ENCODE peak calls at places on chromosomes 1 and 21, in seven cellular contexts. H is suprapubic skin, R is body of pancreas, I is A549, M is ovary, A is esophagus squamous epithelium, J is endothelial cell of umbilical vein. X is an unnamed sample.

GRCh38 chr1:32886012-32886827 is at the start of gene HPCA:
- DNase-seq in A (no peak), I (peak), M (peak), J (peak), H (no peak), R (peak), X (peak)

GRCh38 chr1:232978091-232978634 is 27.8 kb downstream of the NTPCR start:
- DNase-seq in R (peak), M (no peak), I (no peak), A (no peak), H (no peak), J (peak), X (no peak)

GRCh38 chr1:153133267-153133666 is 17.4 kb downstream of the SPRR2G start:
- DNase-seq in H (no peak), I (no peak), R (no peak), M (no peak), A (no peak), J (no peak), X (no peak)

GRCh38 chr1:240491796-240492195 is 120.2 kb downstream of the GREM2 start:
- DNase-seq in M (no peak), H (no peak), I (no peak), J (no peak), R (no peak), A (no peak), X (no peak)

GRCh38 chr1:208820600-208821232 is 576.5 kb upstream of the PLXNA2 start:
- DNase-seq in A (no peak), J (no peak), I (no peak), R (no peak), H (no peak), M (no peak), X (no peak)

GRCh38 chr1:243716901-243717300 is 133.1 kb downstream of the AKT3 start:
- DNase-seq in I (no peak), A (no peak), H (no peak), R (no peak), M (no peak), J (no peak), X (no peak)

GRCh38 chr1:220817907-220818306 is 31.2 kb downstream of the MTARC1 start:
- DNase-seq in I (no peak), A (no peak), M (no peak), J (no peak), H (no peak), R (peak), X (no peak)

GRCh38 chr1:113859478-113860175 is 11.9 kb downstream of the PTPN22 start:
- DNase-seq in R (no peak), A (no peak), H (no peak), M (no peak), J (no peak), I (no peak), X (no peak)

GRCh38 chr1:207815913-207816312 is 64.1 kb downstream of the CD46 start:
- DNase-seq in A (no peak), H (peak), J (no peak), I (no peak), M (no peak), R (no peak), X (peak)

GRCh38 chr1:36673207-36673606 is 190.5 kb upstream of the CSF3R start:
- DNase-seq in A (no peak), I (no peak), H (no peak), R (no peak), J (no peak), M (no peak), X (no peak)

GRCh38 chr1:32798679-32799416 is 18.3 kb downstream of the YARS1 start:
- DNase-seq in R (no peak), I (no peak), A (no peak), J (no peak), H (no peak), M (no peak), X (no peak)

GRCh38 chr1:217274416-217274815 is 356.5 kb downstream of the GPATCH2 start:
- DNase-seq in H (no peak), I (no peak), M (no peak), R (no peak), J (no peak), A (no peak), X (no peak)

GRCh38 chr1:30285461-30286050 is 437.8 kb downstream of the MATN1 start:
- DNase-seq in A (no peak), J (no peak), R (no peak), M (no peak), I (no peak), H (no peak), X (no peak)

GRCh38 chr1:229024528-229025119 is 246.3 kb upstream of the RAB4A start:
- DNase-seq in R (peak), A (no peak), H (no peak), I (peak), M (no peak), J (peak), X (peak)

GRCh38 chr1:204621996-204622395 is 63.5 kb downstream of the LRRN2 start:
- DNase-seq in A (no peak), M (no peak), I (no peak), R (no peak), H (no peak), J (no peak), X (no peak)

GRCh38 chr1:58964880-58965279 is 181.0 kb upstream of the JUN start:
- DNase-seq in J (no peak), I (no peak), M (no peak), H (no peak), A (no peak), R (peak), X (no peak)

GRCh38 chr1:62068302-62068936 is 126.2 kb upstream of the L1TD1 start:
- DNase-seq in R (no peak), J (no peak), I (no peak), H (no peak), M (no peak), A (no peak), X (no peak)

GRCh38 chr1:241972703-241973375 is 15.3 kb downstream of the BECN2 start:
- DNase-seq in H (no peak), R (no peak), A (no peak), I (no peak), J (no peak), M (no peak), X (peak)

GRCh38 chr1:1290238-1290731 is 10.0 kb downstream of the SCNN1D start:
- DNase-seq in M (peak), H (no peak), I (no peak), R (peak), A (no peak), J (peak), X (no peak)

GRCh38 chr1:157189986-157190982 is 52.1 kb upstream of the ETV3 start:
- DNase-seq in M (no peak), H (no peak), J (no peak), A (no peak), I (no peak), R (no peak), X (no peak)

GRCh38 chr1:106921186-106921585 is 135.3 kb upstream of the PRMT6 start:
- DNase-seq in M (no peak), J (no peak), R (no peak), I (no peak), H (no peak), A (no peak), X (no peak)

GRCh38 chr21:38858429-38859205 is 52.9 kb downstream of the ETS2 start:
- DNase-seq in J (no peak), R (no peak), H (no peak), M (no peak), I (no peak), A (no peak), X (no peak)

GRCh38 chr1:231885209-231885854 is 258.7 kb downstream of the DISC1 start:
- DNase-seq in I (no peak), H (no peak), R (no peak), M (no peak), J (peak), A (no peak), X (no peak)

GRCh38 chr1:247962911-247963588 is 2.0 kb upstream of the OR2AK2 start:
- DNase-seq in R (no peak), J (no peak), I (no peak), H (no peak), A (no peak), M (no peak), X (no peak)

GRCh38 chr1:232271991-232272589 is 357.8 kb downstream of the SIPA1L2 start:
- DNase-seq in A (no peak), R (no peak), M (no peak), J (no peak), H (no peak), I (no peak), X (no peak)

GRCh38 chr21:42839271-42840231 is 39.8 kb downstream of the WDR4 start:
- DNase-seq in M (no peak), R (no peak), I (no peak), J (no peak), H (peak), A (no peak), X (no peak)

GRCh38 chr1:10459185-10459584 is 9.4 kb downstream of the CORT start:
- DNase-seq in A (no peak), R (peak), J (peak), I (peak), M (no peak), H (no peak), X (peak)

GRCh38 chr1:217004776-217005436 is 281.7 kb upstream of the ESRRG start:
- DNase-seq in H (no peak), R (no peak), A (no peak), M (no peak), I (no peak), J (no peak), X (no peak)

GRCh38 chr1:183273300-183273699 is 87.2 kb downstream of the LAMC2 start:
- DNase-seq in M (no peak), H (no peak), A (no peak), I (no peak), J (no peak), R (no peak), X (no peak)

GRCh38 chr1:186985889-186986491 is 157.2 kb downstream of the PLA2G4A start:
- DNase-seq in H (no peak), M (no peak), R (peak), J (peak), I (peak), A (no peak), X (no peak)

GRCh38 chr1:154975409-154976205 is 1.1 kb downstream of the CKS1B start:
- DNase-seq in J (peak), R (peak), H (peak), M (peak), I (no peak), A (no peak), X (no peak)

GRCh38 chr1:21861602-21862429 is 49.8 kb downstream of the LDLRAD2 start:
- DNase-seq in M (no peak), H (no peak), A (no peak), J (no peak), I (no peak), R (no peak), X (peak)

GRCh38 chr1:30988045-30988444 is 77.5 kb downstream of the PUM1 start:
- DNase-seq in R (no peak), J (no peak), A (no peak), M (no peak), H (no peak), I (no peak), X (no peak)

GRCh38 chr1:161307230-161307768 is 2.5 kb downstream of the MPZ start:
- DNase-seq in A (no peak), M (no peak), R (peak), H (no peak), J (peak), I (no peak), X (no peak)

GRCh38 chr1:93845554-93846150 is 33.4 kb downstream of the DNTTIP2 start:
- DNase-seq in M (peak), R (peak), I (peak), J (peak), H (no peak), A (no peak), X (peak)

GRCh38 chr1:87450615-87451209 is 122.0 kb downstream of the LMO4 start:
- DNase-seq in J (no peak), A (no peak), M (no peak), R (no peak), I (no peak), H (no peak), X (no peak)

GRCh38 chr1:161885013-161885412 is 118.9 kb downstream of the ATF6 start:
- DNase-seq in R (no peak), M (no peak), I (peak), J (peak), A (no peak), H (no peak), X (peak)

GRCh38 chr1:46667782-46668760 is at the start of gene ATPAF1:
- DNase-seq in J (peak), I (peak), A (no peak), R (peak), M (peak), H (peak), X (peak)
- TF ChIP-seq POLR2A in J (peak), I (peak), A (no peak), R (peak), M (peak), H (no peak), X (peak)

DNA sequence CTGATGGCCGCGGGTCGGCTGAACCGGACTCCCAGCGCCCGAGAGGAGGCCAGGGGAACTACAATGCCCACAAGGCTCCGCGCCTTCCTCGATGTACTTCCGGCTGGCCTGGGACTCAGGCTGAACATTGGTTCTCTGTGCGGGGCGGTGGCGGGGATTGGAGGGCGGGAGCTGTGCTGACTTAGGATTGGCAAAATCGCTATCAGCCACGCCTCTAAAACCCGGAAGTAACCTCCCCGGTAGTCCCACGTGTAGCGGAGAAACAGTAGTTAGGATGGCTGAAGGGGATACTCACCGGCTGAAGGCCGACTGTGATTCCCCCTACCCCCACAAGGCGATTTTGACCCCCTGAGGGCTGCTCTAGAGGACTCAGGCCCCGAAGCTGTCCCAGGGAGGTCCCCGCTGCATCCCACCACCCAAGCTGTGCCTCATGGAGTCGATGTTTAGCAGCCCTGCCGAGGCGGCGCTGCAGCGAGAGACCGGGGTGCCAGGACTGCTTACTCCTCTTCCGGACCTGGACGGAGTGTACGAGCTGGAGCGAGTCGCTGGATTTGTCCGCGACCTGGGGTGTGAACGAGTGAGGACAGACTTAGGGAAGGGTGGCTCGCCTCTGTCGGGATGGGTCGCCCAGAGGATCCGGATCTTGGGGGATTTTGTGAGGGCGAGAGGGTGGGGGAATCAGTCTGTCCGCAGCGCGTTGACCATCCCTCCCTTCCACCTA is at the start of gene DPH2:
- DNase-seq in H (peak), A (peak), M (peak), R (peak), J (peak), I (peak), X (peak)
- TF ChIP-seq POLR2A in H (no peak), A (no peak), M (no peak), R (no peak), J (peak), I (peak), X (no peak)

GRCh38 chr1:57341721-57342120 is 82.1 kb downstream of the DAB1 start:
- DNase-seq in M (no peak), J (no peak), I (no peak), R (no peak), A (no peak), H (no peak), X (no peak)
- TF ChIP-seq POLR2A in M (no peak), J (no peak), I (no peak), R (no peak), A (no peak), H (no peak), X (no peak)

DNA sequence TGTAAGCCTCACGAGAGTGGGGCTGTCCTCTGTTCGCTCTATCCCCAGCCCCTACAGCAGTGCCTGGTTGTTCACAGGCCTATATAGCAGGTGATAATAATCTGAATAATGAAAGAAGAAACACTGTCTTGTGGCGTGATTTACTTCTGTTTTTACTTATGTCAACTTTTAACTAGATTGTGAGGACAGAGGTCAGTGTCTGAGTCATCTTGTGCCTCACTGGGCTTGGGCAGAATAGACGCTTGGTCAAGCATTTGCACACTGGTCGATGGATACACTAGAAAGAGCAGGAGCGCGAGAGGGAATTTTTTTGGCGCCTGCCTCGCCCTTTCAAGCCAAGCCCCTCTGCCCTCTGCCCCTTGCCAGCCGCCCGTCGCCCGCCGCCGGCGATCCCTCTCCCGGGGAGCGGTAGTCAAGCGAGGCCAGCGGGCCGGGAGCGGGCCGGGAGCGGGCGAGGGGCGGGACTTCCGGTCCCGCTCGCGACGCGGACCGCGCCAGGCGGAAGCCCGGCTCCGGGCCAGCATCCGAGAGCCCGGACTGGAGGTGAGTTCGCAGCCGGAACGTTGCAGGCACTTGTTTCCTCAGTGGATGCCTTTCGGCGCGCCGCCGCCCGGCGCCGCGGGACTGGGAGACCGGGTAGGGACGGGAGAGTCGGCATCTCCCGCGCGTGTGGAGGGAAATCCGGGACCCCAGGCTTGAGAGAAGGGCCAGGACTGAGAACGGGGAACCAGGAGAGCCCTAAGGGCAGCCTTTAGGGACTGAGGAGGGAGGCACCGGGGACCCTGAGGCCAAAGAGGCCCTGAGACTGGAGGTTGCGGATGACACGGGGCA is at the start of gene DISP1:
- DNase-seq in H (peak), I (peak), M (peak), A (no peak), R (peak), J (peak), X (peak)
- TF ChIP-seq POLR2A in H (no peak), I (peak), M (peak), A (no peak), R (peak), J (peak), X (peak)

DNA sequence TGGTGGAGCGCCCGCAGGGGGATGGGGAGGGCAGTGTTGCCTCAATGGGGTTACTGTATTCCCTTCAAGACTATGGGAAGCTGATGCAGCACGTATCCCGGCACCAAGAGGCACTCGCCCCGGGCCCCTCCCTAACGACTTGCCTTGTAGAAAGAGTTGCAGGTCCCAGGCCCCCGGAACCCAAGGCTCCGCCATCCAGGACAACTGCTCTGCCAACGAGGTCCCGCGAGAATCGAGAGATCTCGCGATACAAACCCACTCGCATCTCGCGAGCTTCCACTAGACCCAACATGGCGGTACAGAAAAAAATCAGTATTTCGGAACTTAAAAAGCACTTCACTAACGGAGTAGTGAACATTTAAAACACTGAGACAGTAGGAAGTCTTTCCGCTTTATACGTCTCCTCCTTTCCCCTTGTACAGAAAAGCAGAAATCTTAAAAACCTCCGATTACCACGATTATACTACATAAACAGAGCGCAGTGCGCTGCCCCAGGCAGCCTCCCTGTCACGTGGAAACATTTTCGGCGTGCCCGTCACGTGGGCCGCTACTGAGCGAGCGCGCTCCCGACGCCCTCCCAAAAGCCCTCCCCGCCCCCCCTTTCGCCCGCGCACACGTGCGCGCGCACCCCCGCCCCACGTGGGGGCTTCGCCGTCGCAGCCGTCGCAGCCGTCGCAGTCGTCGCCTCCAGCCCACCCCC is at the start of gene ZZZ3:
- DNase-seq in R (peak), I (peak), A (peak), J (peak), H (peak), M (peak), X (peak)
- TF ChIP-seq POLR2A in R (no peak), I (peak), A (no peak), J (peak), H (no peak), M (peak), X (no peak)

GRCh38 chr1:115685029-115685705 is 43.4 kb downstream of the VANGL1 start:
- DNase-seq in J (no peak), R (no peak), I (no peak), M (no peak), A (no peak), H (no peak), X (no peak)
- TF ChIP-seq POLR2A in J (no peak), R (no peak), I (no peak), M (no peak), A (no peak), H (no peak), X (no peak)

DNA sequence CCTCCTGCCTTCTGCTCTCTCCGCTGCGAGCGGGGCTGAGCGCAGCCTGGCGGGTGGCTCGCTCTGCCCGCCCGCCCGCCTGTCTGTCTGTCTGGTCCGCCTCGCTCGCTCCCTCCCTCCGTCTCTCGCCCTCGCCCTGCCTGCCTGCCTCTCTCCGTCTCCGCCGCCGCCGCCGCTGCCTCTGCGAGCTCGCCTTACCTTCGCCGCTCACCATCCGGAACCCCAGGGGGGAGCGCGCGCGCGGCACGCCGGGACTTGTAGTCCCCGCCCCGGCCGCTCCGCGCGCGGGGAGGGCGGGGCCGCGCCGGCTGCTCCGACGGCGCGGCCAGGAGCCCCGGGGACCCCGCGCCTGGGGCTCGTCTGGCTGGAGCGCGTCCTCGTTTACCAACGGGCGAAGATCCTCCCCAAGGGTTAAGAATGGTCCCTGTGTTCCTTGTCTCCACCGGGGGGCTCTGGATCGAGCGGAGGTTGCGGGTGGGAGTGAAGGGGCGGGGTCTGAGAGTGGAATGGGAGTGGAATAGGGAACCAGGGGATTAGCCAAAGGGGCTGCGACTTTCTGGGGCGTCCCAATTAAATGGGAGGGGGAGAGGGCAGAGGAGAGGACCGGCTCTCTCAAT is at the start of gene AHDC1:
- DNase-seq in I (peak), A (peak), J (peak), R (peak), M (peak), H (peak), X (peak)
- TF ChIP-seq POLR2A in I (peak), A (peak), J (peak), R (peak), M (peak), H (peak), X (peak)

GRCh38 chr1:85200870-85201339 is at the start of gene SYDE2:
- DNase-seq in M (peak), R (peak), I (peak), H (peak), A (peak), J (peak), X (peak)
- TF ChIP-seq POLR2A in M (peak), R (peak), I (no peak), H (peak), A (no peak), J (peak), X (peak)